ENCODE peak calls at places on chromosomes 6 and 20, in seven cellular contexts. N is heart left ventricle, B is upper lobe of right lung, A is psoas muscle, G is body of pancreas, O is ovary, V is hepatocyte. E is an unnamed sample. For H3K4me1, the result is how much of the 10 kb centered on the place peaks cover.

GRCh38 chr20:49028684-49029083 is 17.4 kb upstream of the CSE1L start:
- DNase-seq in N (no peak), B (no peak), A (no peak), G (no peak), O (no peak), V (peak), E (peak)

GRCh38 chr6:127634178-127634577 is 57.2 kb downstream of the C6orf58 start:
- DNase-seq in N (no peak), B (no peak), A (no peak), G (no peak), O (no peak), V (no peak), E (no peak)

GRCh38 chr20:2305946-2306345 is 10.1 kb downstream of the TGM3 start:
- DNase-seq in N (no peak), B (no peak), A (no peak), G (no peak), O (no peak), V (peak), E (no peak)

GRCh38 chr6:30112402-30113376 is at the start of gene TRIM31:
- DNase-seq in N (no peak), B (no peak), A (no peak), G (no peak), O (no peak), V (no peak), E (no peak)

GRCh38 chr6:25237579-25237978 is 41.6 kb upstream of the CARMIL1 start:
- DNase-seq in N (no peak), B (no peak), A (no peak), G (no peak), O (no peak), V (no peak), E (no peak)

GRCh38 chr6:2245954-2246863 is 804 bp upstream of the GMDS start:
- DNase-seq in N (peak), B (peak), A (peak), G (peak), O (peak), V (peak), E (peak)

GRCh38 chr6:107209406-107209939 is 94.2 kb upstream of the BEND3 start:
- DNase-seq in N (no peak), B (no peak), A (no peak), G (no peak), O (no peak), V (no peak), E (no peak)

GRCh38 chr6:3196770-3197169 is 30.7 kb downstream of the TUBB2B start:
- DNase-seq in N (no peak), B (no peak), A (no peak), G (no peak), O (no peak), V (no peak), E (no peak)

GRCh38 chr6:29796026-29796425 is 31.6 kb upstream of the HLA-G start:
- DNase-seq in N (no peak), B (no peak), A (no peak), G (no peak), O (no peak), V (no peak), E (no peak)

GRCh38 chr20:50510706-50511401 is 671 bp downstream of the PTPN1 start:
- DNase-seq in N (peak), B (peak), A (peak), G (no peak), O (peak), V (peak), E (peak)

GRCh38 chr6:81758221-81758620 is 5.7 kb upstream of the TENT5A start:
- DNase-seq in N (no peak), B (no peak), A (no peak), G (no peak), O (no peak), V (no peak), E (no peak)

GRCh38 chr20:58405504-58406291 is 16.7 kb downstream of the VAPB start:
- DNase-seq in N (no peak), B (no peak), A (no peak), G (no peak), O (no peak), V (no peak), E (no peak)

GRCh38 chr6:148657053-148657452 is 89.8 kb upstream of the UST start:
- DNase-seq in N (no peak), B (no peak), A (no peak), G (no peak), O (no peak), V (peak), E (no peak)

GRCh38 chr6:145147559-145147958 is 587.8 kb downstream of the EPM2A start:
- DNase-seq in N (no peak), B (no peak), A (no peak), G (no peak), O (no peak), V (no peak), E (no peak)

GRCh38 chr20:63129991-63130653 is 85.8 kb downstream of the YTHDF1 start:
- DNase-seq in N (no peak), B (peak), A (no peak), G (no peak), O (no peak), V (no peak), E (no peak)

GRCh38 chr20:50628326-50628725 is 63.0 kb downstream of the RIPOR3 start:
- DNase-seq in N (no peak), B (no peak), A (no peak), G (no peak), O (no peak), V (no peak), E (peak)

GRCh38 chr20:9301129-9302072 is 213.0 kb upstream of the LAMP5 start:
- DNase-seq in N (no peak), B (no peak), A (no peak), G (peak), O (no peak), V (peak), E (no peak)

GRCh38 chr20:8305449-8305978 is 173.4 kb downstream of the PLCB1 start:
- DNase-seq in N (peak), B (peak), A (peak), G (peak), O (no peak), V (peak), E (peak)

GRCh38 chr6:42791706-42792320 is 10.0 kb downstream of the BICRAL start:
- DNase-seq in N (no peak), B (no peak), A (no peak), G (no peak), O (no peak), V (no peak), E (no peak)

GRCh38 chr20:35551485-35551884 is 9.6 kb downstream of the ERGIC3 start:
- DNase-seq in N (no peak), B (no peak), A (no peak), G (no peak), O (no peak), V (no peak), E (no peak)

GRCh38 chr6:21707527-21707926 is 114.0 kb downstream of the SOX4 start:
- DNase-seq in N (no peak), B (no peak), A (no peak), G (no peak), O (no peak), V (no peak), E (no peak)

GRCh38 chr6:170260686-170261085 is 30.2 kb downstream of the DLL1 start:
- DNase-seq in N (no peak), B (no peak), A (no peak), G (peak), O (no peak), V (no peak), E (no peak)

GRCh38 chr6:31865205-31866118 is 2.8 kb upstream of the NEU1 start:
- DNase-seq in N (no peak), B (no peak), A (no peak), G (no peak), O (no peak), V (peak), E (no peak)
- H3K4me3 ChIP-seq in N (no peak), B (no peak), A (no peak), G (no peak), O (no peak), V (no peak), E (no peak)

DNA sequence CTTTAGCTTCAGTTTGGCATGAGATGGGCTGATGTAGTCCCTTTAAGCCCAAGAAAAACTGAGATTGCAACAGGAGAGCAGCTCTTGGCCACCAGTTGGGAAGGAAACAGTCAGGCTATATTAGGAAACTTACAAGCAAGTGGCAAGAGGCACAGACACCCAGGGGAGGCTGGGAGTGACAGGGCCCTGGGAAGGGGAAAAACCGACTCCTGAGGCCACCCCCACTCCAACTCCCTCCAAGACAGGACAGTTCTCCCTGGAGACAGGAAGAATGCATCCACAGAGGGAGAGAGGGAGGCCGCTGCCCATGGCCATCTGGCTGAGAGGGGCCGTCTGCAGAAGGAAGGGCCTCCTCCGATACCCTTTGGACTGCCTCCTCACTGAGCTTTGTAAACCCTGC is 20.5 kb downstream of the JPH2 start:
- DNase-seq in N (peak), B (no peak), A (peak), G (no peak), O (no peak), V (no peak), E (no peak)
- H3K4me1 ChIP-seq in N (half or more), B (under half), A (half or more), G (under half), O (under half), V (under half), E (under half)

GRCh38 chr20:16352321-16352720 is 220.9 kb downstream of the KIF16B start:
- DNase-seq in N (no peak), B (no peak), A (no peak), G (no peak), O (no peak), V (no peak), E (no peak)

GRCh38 chr20:16349518-16350295 is 223.5 kb downstream of the KIF16B start:
- DNase-seq in N (no peak), B (no peak), A (no peak), G (no peak), O (no peak), V (no peak), E (no peak)

GRCh38 chr20:16351415-16351814 is 221.8 kb downstream of the KIF16B start:
- DNase-seq in N (no peak), B (no peak), A (peak), G (no peak), O (no peak), V (no peak), E (no peak)

GRCh38 chr20:16350465-16350864 is 222.8 kb downstream of the KIF16B start:
- DNase-seq in N (no peak), B (no peak), A (peak), G (no peak), O (no peak), V (no peak), E (no peak)

DNA sequence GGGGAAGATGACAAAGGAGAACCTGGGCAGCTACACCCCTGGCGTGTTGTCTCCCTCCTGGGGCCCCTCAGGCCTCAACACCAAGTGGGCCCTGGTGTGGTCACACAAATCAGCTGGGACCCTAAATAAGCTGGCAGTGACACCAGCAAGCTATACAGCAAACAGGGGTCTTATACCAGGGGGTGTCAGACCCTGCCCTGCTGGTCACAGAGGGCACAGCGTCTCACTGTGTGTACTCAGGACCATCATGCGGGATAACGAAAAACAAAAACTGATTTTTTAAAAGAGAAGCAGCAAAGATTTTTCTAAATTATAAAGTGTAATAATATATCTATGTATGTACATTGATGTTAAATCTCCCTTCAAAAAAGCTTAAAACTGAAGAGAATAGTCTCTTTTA is 220.5 kb downstream of the KIF16B start:
- DNase-seq in N (no peak), B (no peak), A (no peak), G (no peak), O (no peak), V (no peak), E (no peak)
- TF ChIP-seq CTCF in N (no peak), B (no peak), A (no peak), G (no peak), O (no peak), V (no peak), E (no peak)

GRCh38 chr6:167450631-167451030 is 125.7 kb downstream of the TTLL2 start:
- DNase-seq in N (no peak), B (no peak), A (no peak), G (no peak), O (no peak), V (no peak), E (no peak)

GRCh38 chr6:167452338-167453081 is 127.6 kb downstream of the TTLL2 start:
- DNase-seq in N (no peak), B (no peak), A (no peak), G (no peak), O (no peak), V (no peak), E (no peak)

GRCh38 chr6:167455371-167455770 is 130.5 kb downstream of the TTLL2 start:
- DNase-seq in N (no peak), B (no peak), A (no peak), G (no peak), O (no peak), V (no peak), E (no peak)

GRCh38 chr6:167454003-167454402 is 129.1 kb downstream of the TTLL2 start:
- DNase-seq in N (no peak), B (no peak), A (no peak), G (no peak), O (no peak), V (no peak), E (no peak)

GRCh38 chr6:167453082-167453446 is 128.2 kb downstream of the TTLL2 start:
- DNase-seq in N (no peak), B (no peak), A (no peak), G (no peak), O (no peak), V (no peak), E (no peak)
- H3K4me3 ChIP-seq in N (no peak), B (no peak), A (no peak), G (no peak), O (no peak), V (no peak), E (no peak)

GRCh38 chr20:31666258-31667042 is 28.7 kb downstream of the COX4I2 start:
- DNase-seq in N (peak), B (peak), A (peak), G (no peak), O (no peak), V (no peak), E (no peak)
- H3K4me1 ChIP-seq in N (half or more), B (half or more), A (half or more), G (half or more), O (under half), V (half or more), E (under half)

GRCh38 chr6:79431469-79431868 is 105.8 kb downstream of the LCA5 start:
- DNase-seq in N (no peak), B (no peak), A (no peak), G (no peak), O (no peak), V (peak), E (no peak)
- TF ChIP-seq CTCF in N (no peak), B (peak), A (no peak), G (no peak), O (no peak), V (peak), E (peak)

E was measured in BE2C.